ENCODE peak calls at places on chromosomes 11 and 22, in four cellular contexts. O is NCI-H446 treated with DMSO at 0.1 percent for 48 hours; Q is endothelial cell; F is naive thymus-derived CD4-positive, alpha-beta T cell. D is an unnamed sample.

GRCh38 chr11:47295385-47295784 is 25.5 kb downstream of the MADD start:
- DNase-seq in O (no peak), Q (no peak), F (no peak), D (no peak)

GRCh38 chr11:44179173-44179572 is 83.7 kb downstream of the EXT2 start:
- DNase-seq in O (no peak), Q (no peak), F (no peak), D (no peak)

GRCh38 chr11:118636569-118637290 is 29.3 kb downstream of the PHLDB1 start:
- DNase-seq in O (no peak), Q (no peak), F (no peak), D (no peak)

GRCh38 chr11:59668188-59668949 is 468 bp downstream of the PATL1 start:
- DNase-seq in O (no peak), Q (peak; percentile 26), F (no peak), D (no peak)

GRCh38 chr22:24429411-24430365 is 2.3 kb downstream of the ADORA2A start:
- DNase-seq in O (peak; percentile 64), Q (no peak), F (peak; percentile 42), D (no peak)

GRCh38 chr11:94922675-94923347 is 50.5 kb downstream of the CWC15 start:
- DNase-seq in O (no peak), Q (no peak), F (no peak), D (no peak)

GRCh38 chr22:22228421-22228820 is 16.2 kb upstream of the VPREB1 start:
- DNase-seq in O (no peak), Q (no peak), F (no peak), D (no peak)

GRCh38 chr11:112162761-112163669 is 879 bp downstream of the IL18 start:
- DNase-seq in O (no peak), Q (no peak), F (no peak), D (no peak)

GRCh38 chr11:2777396-2777795 is 77.6 kb upstream of the KCNQ1OT1 start:
- DNase-seq in O (no peak), Q (peak; percentile 1), F (no peak), D (no peak)